ENCODE peak calls at places on chromosomes 2 and 18, in eight cellular contexts. T is foreskin melanocyte; Q is neural progenitor cell; I is EH; Z is NCI-H1436; X is stimulated activated CD4-positive, alpha-beta T cell treated with anti-CD3 and anti-CD28 coated beads, TNF-alpha, amount 100 ng/mL, for 4 hours; N is lower lobe of right lung; M is left lung. D is an unnamed sample.

GRCh38 chr2:68915345-68915841 is 37.3 kb downstream of the GKN2 start:
- DNase-seq in I (no peak), Q (no peak), T (no peak), Z (no peak), X (no peak), N (no peak), M (no peak), D (no peak)

GRCh38 chr2:58680938-58681337 is 439.8 kb upstream of the FANCL start:
- DNase-seq in T (no peak), M (no peak), N (no peak), I (no peak), X (no peak), Q (no peak), Z (no peak), D (no peak)

GRCh38 chr18:27411911-27412310 is 226.8 kb upstream of the CHST9 start:
- DNase-seq in T (peak; percentile 69), X (no peak), Z (no peak), M (no peak), I (no peak), N (no peak), Q (no peak), D (no peak)

GRCh38 chr2:2324565-2325101 is 6.4 kb downstream of the MYT1L start:
- DNase-seq in T (no peak), I (no peak), X (no peak), M (no peak), N (no peak), Z (peak; percentile 41), Q (peak; percentile 47), D (no peak)

GRCh38 chr18:62323483-62324354 is 1.4 kb upstream of the TNFRSF11A start:
- DNase-seq in N (no peak), I (no peak), Q (no peak), T (no peak), Z (no peak), M (no peak), X (no peak), D (no peak)

GRCh38 chr2:149763358-149763757 is 175.8 kb upstream of the MMADHC start:
- DNase-seq in M (no peak), Z (no peak), N (no peak), T (no peak), I (no peak), X (no peak), Q (no peak), D (no peak)

GRCh38 chr18:49994410-49994809 is 181.1 kb upstream of the ACAA2 start:
- DNase-seq in I (no peak), X (no peak), Q (no peak), Z (no peak), T (no peak), M (no peak), N (no peak), D (peak; percentile 17)

GRCh38 chr2:103809946-103810345 is 1044.0 kb upstream of the POU3F3 start:
- DNase-seq in M (no peak), I (no peak), Q (peak; percentile 15), N (no peak), Z (no peak), T (no peak), X (no peak), D (no peak)

GRCh38 chr2:201936817-201937216 is 96.8 kb upstream of the FZD7 start:
- DNase-seq in I (no peak), T (peak; percentile 29), X (no peak), M (no peak), N (no peak), Z (no peak), Q (no peak), D (no peak)

GRCh38 chr2:45207105-45207504 is 197.9 kb upstream of the SIX2 start:
- DNase-seq in T (no peak), I (no peak), Z (no peak), N (no peak), Q (no peak), X (no peak), M (no peak), D (no peak)

GRCh38 chr2:202215179-202215578 is 23.2 kb downstream of the SUMO1 start:
- DNase-seq in M (no peak), Q (no peak), Z (no peak), I (no peak), T (no peak), X (no peak), N (no peak), D (no peak)

GRCh38 chr2:189142893-189143759 is 36.4 kb downstream of the COL5A2 start:
- DNase-seq in M (no peak), X (peak; percentile 3), Z (peak; percentile 17), N (no peak), I (peak; percentile 53), T (peak; percentile 39), Q (peak; percentile 76), D (no peak)

GRCh38 chr2:42407476-42407875 is 46.5 kb upstream of the COX7A2L start:
- DNase-seq in M (no peak), Z (no peak), T (no peak), Q (no peak), X (no peak), I (no peak), N (no peak), D (no peak)

GRCh38 chr2:23703583-23704385 is 223.1 kb downstream of the ATAD2B start:
- DNase-seq in T (no peak), N (no peak), Q (no peak), M (no peak), Z (no peak), X (no peak), I (no peak), D (no peak)

GRCh38 chr18:7363338-7363737 is 132.4 kb downstream of the LRRC30 start:
- DNase-seq in T (peak; percentile 40), Q (no peak), M (no peak), I (no peak), N (no peak), X (no peak), Z (no peak), D (no peak)

GRCh38 chr2:172969609-172970008 is 106.0 kb upstream of the MAP3K20 start:
- DNase-seq in T (no peak), X (no peak), I (no peak), N (no peak), M (no peak), Z (no peak), Q (no peak), D (no peak)

GRCh38 chr2:162245051-162245450 is 1.8 kb upstream of the FAP start:
- DNase-seq in I (peak; percentile 59), M (no peak), Q (no peak), X (no peak), Z (no peak), N (no peak), T (no peak), D (no peak)

GRCh38 chr18:71665131-71665530 is 879.0 kb downstream of the CBLN2 start:
- DNase-seq in X (no peak), T (no peak), M (no peak), Z (no peak), N (no peak), Q (no peak), I (no peak), D (no peak)

D was measured in pancreas.